ENCODE peak calls at places on chromosomes 5 and 9, in five cellular contexts. L, O, S, U and I are unnamed samples.

GRCh38 chr5:159198063-159199036 is 11.0 kb downstream of the RNF145 start:
- DNase-seq in S (no peak), O (no peak), L (no peak), U (no peak), I (no peak)

GRCh38 chr5:127820910-127821553 is 117.8 kb downstream of the CCDC192 start:
- DNase-seq in S (no peak), L (no peak), O (no peak), U (no peak), I (no peak)

GRCh38 chr9:138068601-138069035 is 191.0 kb downstream of the CACNA1B start:
- DNase-seq in O (peak; percentile 11), U (no peak), L (peak; percentile 11), S (peak; percentile 21), I (peak; percentile 76)

GRCh38 chr5:156920042-156920860 is 42.8 kb downstream of the TIMD4 start:
- DNase-seq in S (no peak), O (no peak), U (no peak), L (no peak), I (no peak)

GRCh38 chr9:93295456-93296076 is 111.6 kb downstream of the WNK2 start:
- DNase-seq in U (peak; percentile 53), O (no peak), S (no peak), L (no peak), I (no peak)

GRCh38 chr5:169020102-169020501 is 280.8 kb downstream of the SLIT3 start:
- DNase-seq in S (no peak), O (no peak), L (no peak), U (no peak), I (no peak)

GRCh38 chr9:25678846-25679360 is 659 bp upstream of the TUSC1 start:
- DNase-seq in L (no peak), U (no peak), S (no peak), O (no peak), I (no peak)

GRCh38 chr9:15485836-15486678 is 24.7 kb downstream of the PSIP1 start:
- DNase-seq in O (no peak), L (no peak), U (no peak), S (no peak), I (no peak)

GRCh38 chr9:131554088-131554864 is 9.0 kb downstream of the PRRT1B start:
- DNase-seq in U (no peak), S (no peak), O (no peak), L (no peak), I (no peak)

GRCh38 chr5:31854625-31855526 is 215.9 kb downstream of the PDZD2 start:
- DNase-seq in O (peak; percentile 24), U (no peak), L (peak; percentile 47), S (peak; percentile 73), I (peak; percentile 89)

GRCh38 chr5:124402144-124402581 is 344.3 kb downstream of the ZNF608 start:
- DNase-seq in U (peak; percentile 90), O (peak; percentile 78), L (peak; percentile 45), S (peak; percentile 82), I (no peak)

GRCh38 chr5:179906795-179907569 is 715 bp downstream of the TBC1D9B start:
- DNase-seq in S (peak; percentile 54), U (no peak), L (no peak), O (no peak), I (no peak)

GRCh38 chr9:120873512-120873911 is 3.5 kb downstream of the PHF19 start:
- DNase-seq in U (no peak), S (peak; percentile 61), L (no peak), O (no peak), I (no peak)

GRCh38 chr5:95350631-95351030 is 40.5 kb upstream of the FAM81B start:
- DNase-seq in L (no peak), O (no peak), U (no peak), S (no peak), I (no peak)

GRCh38 chr5:114362197-114362976 is 517 bp downstream of the KCNN2 start:
- DNase-seq in S (no peak), O (no peak), U (no peak), L (peak; percentile 24), I (no peak)

GRCh38 chr5:59712836-59713487 is 180.6 kb downstream of the PDE4D start:
- DNase-seq in L (no peak), O (no peak), U (no peak), S (no peak), I (no peak)

GRCh38 chr9:36720043-36720442 is 147.3 kb downstream of the MELK start:
- DNase-seq in O (no peak), L (no peak), S (no peak), U (no peak), I (no peak)
- TF ChIP-seq POLR2A in O (no peak), L (no peak), S (no peak), U (no peak), I (no peak)

GRCh38 chr5:1891391-1891790 is 8.7 kb upstream of the IRX4 start:
- DNase-seq in L (peak; percentile 3), S (no peak), U (no peak), O (no peak), I (no peak)
- H3K27me3 ChIP-seq in L (peaks cover 13% of the 10 kb centered on the region), S (peaks cover 11% of the 10 kb centered on the region), U (peaks cover 5% of the 10 kb centered on the region), O (peaks cover 3% of the 10 kb centered on the region), I (no peaks in the 10 kb centered on the region)

DNA sequence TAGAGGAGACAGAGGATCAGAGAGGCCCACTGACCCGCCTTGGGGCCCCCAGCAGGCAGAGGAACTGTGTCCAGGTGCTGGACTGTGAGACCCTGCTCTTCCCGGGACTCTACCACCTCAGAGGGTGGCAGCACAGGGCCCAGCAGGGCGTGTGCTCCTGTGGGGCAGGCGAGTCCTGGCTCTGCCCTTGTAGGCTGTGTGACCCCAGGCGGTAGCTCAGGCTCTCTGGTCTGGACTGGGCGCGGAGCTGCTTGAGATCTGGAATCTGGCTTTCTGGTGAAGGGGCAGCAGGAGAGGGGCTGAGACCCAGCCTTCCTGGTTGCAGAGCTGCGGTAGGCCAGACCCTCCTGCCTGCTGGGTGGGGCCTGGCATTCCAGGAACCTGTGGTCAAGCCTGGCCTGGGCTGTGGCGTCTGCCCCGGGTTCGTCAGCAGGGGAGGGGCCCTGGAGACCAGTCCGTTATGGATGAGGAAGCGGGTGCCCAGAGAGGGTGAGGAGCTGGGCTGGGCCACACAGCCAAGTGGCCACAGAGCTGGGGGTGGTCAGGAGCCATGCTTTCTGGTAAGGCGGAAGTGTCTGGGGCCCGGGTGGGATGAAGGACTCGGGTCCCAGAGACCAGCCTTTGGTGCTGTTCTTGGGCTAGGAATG is 46.5 kb downstream of the RXRA start:
- DNase-seq in O (no peak), L (peak; percentile 83), S (peak; percentile 91), U (no peak), I (no peak)
- H3K27ac ChIP-seq in O (peak overlapping the region; percentile 91), L (peak overlapping the region; percentile 79), S (peak overlapping the region; percentile 94), U (peak overlapping the region; percentile 93), I (peak overlapping the region; percentile 94)

GRCh38 chr9:6006968-6007769 is 8.3 kb downstream of the RANBP6 start:
- DNase-seq in L (peak; percentile 91), U (peak; percentile 98), O (peak; percentile 73), S (peak; percentile 96), I (no peak)
- TF ChIP-seq POLR2A in L (no peak), U (no peak), O (no peak), S (no peak), I (no peak)

GRCh38 chr5:143401253-143401845 is 2.1 kb downstream of the NR3C1 start:
- DNase-seq in S (no peak), L (no peak), U (no peak), O (no peak), I (no peak)
- H3K27me3 ChIP-seq in S (no peaks in the 10 kb centered on the region), L (no peaks in the 10 kb centered on the region), U (no peaks in the 10 kb centered on the region), O (no peaks in the 10 kb centered on the region), I (no peaks in the 10 kb centered on the region)

GRCh38 chr9:4066120-4066519 is 233.7 kb downstream of the GLIS3 start:
- DNase-seq in L (no peak), S (no peak), O (no peak), U (peak; percentile 81), I (no peak)
- H3K27ac ChIP-seq in L (no peak overlapping the region), S (no peak overlapping the region), O (no peak overlapping the region), U (no peak overlapping the region), I (no peak overlapping the region)

DNA sequence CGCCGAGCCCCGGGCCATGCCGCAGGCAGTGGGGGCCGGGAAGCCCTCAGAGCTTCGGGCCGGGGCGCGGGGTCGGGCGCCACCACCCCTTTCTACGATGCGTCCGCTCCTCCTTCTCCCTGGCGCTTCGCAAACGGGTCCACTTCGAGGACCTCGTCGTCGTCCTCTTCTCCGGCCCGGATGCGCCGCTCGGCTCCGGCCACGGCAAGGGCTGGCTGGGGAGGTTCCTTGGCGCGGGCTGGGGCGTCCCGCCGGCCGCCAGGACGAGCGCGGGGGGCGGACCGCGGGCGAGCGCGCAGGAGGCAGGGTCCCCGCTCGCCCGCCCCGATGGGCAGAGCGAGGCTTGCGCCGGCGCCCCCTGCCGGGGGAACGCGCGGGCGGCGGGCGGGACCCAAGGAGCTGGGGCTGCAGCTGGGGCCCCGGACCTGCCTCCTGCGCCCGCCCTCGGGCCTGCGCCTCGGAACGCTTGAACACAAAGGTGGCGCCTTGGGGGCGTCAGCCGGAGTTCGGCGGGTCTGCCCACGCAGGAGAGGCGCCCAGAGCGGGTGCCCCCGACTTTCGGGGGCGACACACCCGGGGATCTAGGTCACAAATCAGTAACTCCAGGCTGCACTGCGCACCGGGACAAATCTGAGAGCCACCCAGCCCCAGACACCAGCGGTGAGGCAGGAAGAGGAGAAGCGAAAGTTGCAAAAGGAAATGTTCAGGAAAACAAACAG is at the start of gene ROR2:
- DNase-seq in U (no peak), O (peak; percentile 39), S (peak; percentile 32), L (peak; percentile 42), I (no peak)
- TF ChIP-seq POLR2A in U (no peak), O (no peak), S (no peak), L (no peak), I (no peak)

GRCh38 chr5:100905259-100905914 is 2.3 kb upstream of the ST8SIA4 start:
- DNase-seq in O (no peak), U (no peak), L (no peak), S (peak; percentile 21), I (no peak)

GRCh38 chr5:100902406-100903035 is 561 bp downstream of the ST8SIA4 start:
- DNase-seq in O (no peak), S (peak; percentile 25), U (no peak), L (no peak), I (no peak)

GRCh38 chr5:100901851-100902341 is 1.2 kb downstream of the ST8SIA4 start:
- DNase-seq in U (no peak), L (peak; percentile 60), O (no peak), S (peak; percentile 67), I (peak; percentile 83)

GRCh38 chr5:100903036-100903887 is at the start of gene ST8SIA4:
- DNase-seq in S (peak; percentile 97), O (peak; percentile 55), L (peak; percentile 88), U (peak; percentile 96), I (peak; percentile 91)

DNA sequence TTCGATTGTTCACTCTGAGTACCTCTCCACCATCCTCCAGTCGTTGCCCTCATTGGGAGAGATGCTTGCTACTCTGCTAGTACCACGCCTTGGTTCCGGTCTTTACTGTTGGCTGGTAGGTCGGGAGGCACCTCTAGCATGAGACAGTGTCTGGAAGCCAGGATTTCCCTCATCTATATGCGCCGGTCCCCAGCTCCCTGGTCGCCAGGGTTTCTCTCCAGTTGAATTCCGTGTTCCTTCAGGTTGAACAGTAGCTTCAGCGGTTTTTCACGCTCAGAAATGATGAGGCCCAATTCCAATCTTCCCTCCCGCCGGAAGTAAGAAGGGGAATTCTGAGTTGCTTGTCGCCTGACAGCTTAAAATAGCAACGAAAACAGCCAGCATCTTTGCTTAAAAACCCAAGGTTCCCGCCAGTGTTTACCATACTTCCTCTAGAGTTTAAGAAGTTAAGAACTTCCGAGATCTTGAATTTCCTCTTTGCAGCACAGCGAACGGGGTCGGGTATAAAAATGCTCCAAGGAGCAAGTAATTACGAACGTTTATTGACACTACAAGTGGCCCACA is 1.3 kb upstream of the ST8SIA4 start:
- DNase-seq in O (no peak), S (peak; percentile 59), U (no peak), L (no peak), I (peak; percentile 81)
- H3K27me3 ChIP-seq in O (no peaks in the 10 kb centered on the region), S (no peaks in the 10 kb centered on the region), U (no peaks in the 10 kb centered on the region), L (no peaks in the 10 kb centered on the region), I (no peaks in the 10 kb centered on the region)